ENCODE peak calls at places on chromosomes 3 and 15, in six cellular contexts. M is GM12891, F is GM12878, G is HepG2, D is K562, H is H1. K is an unnamed sample.

GRCh38 chr3:108744762-108745161 is 12.4 kb downstream of the RETNLB start:
- DNase-seq in M (no peak), D (no peak), F (no peak), H (no peak), G (no peak), K (no peak)

GRCh38 chr15:90099868-90100854 is 2.1 kb downstream of the IDH2 start:
- DNase-seq in G (peak; percentile 41), D (no peak), F (no peak), M (no peak), H (no peak), K (no peak)

GRCh38 chr3:107689355-107689754 is 166.6 kb downstream of the BBX start:
- DNase-seq in G (peak; percentile 73), F (no peak), H (no peak), D (no peak), M (no peak), K (no peak)

GRCh38 chr3:75171632-75172230 is 492.4 kb upstream of the FRG2C start:
- DNase-seq in D (no peak), H (no peak), G (no peak), M (no peak), F (no peak), K (no peak)

GRCh38 chr15:30990451-30991300 is 752 bp downstream of the MTMR10 start:
- DNase-seq in M (no peak), D (no peak), G (peak; percentile 12), F (no peak), H (no peak), K (no peak)

GRCh38 chr3:127079211-127079610 is 96.3 kb downstream of the PLXNA1 start:
- DNase-seq in F (no peak), G (no peak), H (no peak), M (no peak), D (no peak), K (no peak)

GRCh38 chr3:126371096-126371705 is 14.0 kb upstream of the KLF15 start:
- DNase-seq in M (no peak), G (no peak), H (no peak), D (no peak), F (no peak), K (no peak)

GRCh38 chr3:126557761-126558160 is 971 bp downstream of the C3orf22 start:
- DNase-seq in D (no peak), H (no peak), F (no peak), M (no peak), G (no peak), K (no peak)

GRCh38 chr15:93895976-93896770 is 335.2 kb upstream of the MCTP2 start:
- DNase-seq in D (no peak), H (no peak), G (no peak), F (no peak), M (no peak), K (no peak)
- TF ChIP-seq POLR2A in D (no peak), H (no peak), G (no peak), F (no peak), M (no peak), K (no peak)

GRCh38 chr3:30289324-30289723 is 317.1 kb upstream of the TGFBR2 start:
- DNase-seq in G (peak; percentile 78), D (no peak), F (no peak), H (no peak), M (no peak), K (no peak)
- TF ChIP-seq TAF1 in G (no peak), D (no peak), F (no peak), H (no peak), M (no peak), K (no peak)

DNA sequence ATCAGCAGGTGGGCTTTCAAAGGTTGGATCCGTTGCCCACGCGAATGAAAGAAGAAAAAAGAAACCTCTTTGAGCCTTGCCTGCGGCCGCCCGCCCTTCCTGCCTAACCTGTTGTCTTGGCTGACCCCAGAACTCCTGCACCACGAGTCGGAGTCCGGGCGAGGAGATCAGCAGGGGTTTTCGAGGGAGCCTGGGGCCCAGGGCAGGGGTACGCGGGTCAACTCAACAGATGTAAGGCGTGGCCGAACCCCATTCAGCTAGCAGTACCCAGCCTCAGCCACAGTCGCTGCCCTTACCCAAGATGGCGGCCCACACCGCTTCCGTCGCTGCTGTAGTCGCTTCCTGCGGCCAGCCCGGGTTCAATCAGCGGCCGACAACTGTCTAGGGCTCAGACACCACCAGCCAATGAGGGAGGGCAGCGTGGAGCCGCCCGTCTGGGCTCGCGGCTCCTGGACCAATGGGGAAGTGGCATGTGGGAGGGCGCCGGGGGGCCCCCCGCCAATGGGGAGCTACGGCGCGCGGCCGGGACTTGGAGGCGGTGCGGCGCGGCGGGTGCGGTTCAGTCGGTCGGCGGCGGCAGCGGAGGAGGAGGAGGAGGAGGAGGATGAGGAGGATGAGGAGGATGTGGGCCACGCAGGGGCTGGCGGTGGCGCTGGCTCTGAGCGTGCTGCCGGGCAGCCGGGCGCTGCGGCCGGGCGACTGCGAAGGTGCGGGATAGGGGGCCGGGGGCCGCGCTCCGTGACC is at the start of gene MANF:
- DNase-seq in F (peak; percentile 93), G (peak; percentile 96), D (peak; percentile 98), H (peak; percentile 93), M (peak; percentile 100), K (peak; percentile 100)
- TF ChIP-seq POLR2A in F (peak; percentile 98), G (no peak), D (peak; percentile 82), H (peak; percentile 85), M (peak; percentile 81), K (peak; percentile 94)

GRCh38 chr15:69011641-69012040 is 2.9 kb upstream of the NOX5 start:
- DNase-seq in M (no peak), D (no peak), H (no peak), G (no peak), F (no peak), K (no peak)

GRCh38 chr15:69012761-69013364 is 1.6 kb upstream of the NOX5 start:
- DNase-seq in D (no peak), G (no peak), H (peak; percentile 2), F (no peak), M (no peak), K (no peak)

GRCh38 chr15:69009353-69009752 is 5.1 kb upstream of the NOX5 start:
- DNase-seq in M (no peak), H (no peak), D (no peak), F (no peak), G (no peak), K (no peak)

GRCh38 chr15:69003971-69004370 is 10.5 kb upstream of the NOX5 start:
- DNase-seq in M (no peak), G (no peak), H (peak; percentile 3), F (no peak), D (no peak), K (no peak)

GRCh38 chr15:69008056-69008455 is 6.4 kb upstream of the NOX5 start:
- DNase-seq in H (no peak), G (no peak), M (no peak), D (no peak), F (no peak), K (no peak)
- TF ChIP-seq TAF1 in H (no peak), G (no peak), M (no peak), D (no peak), F (no peak), K (no peak)